ENCODE peak calls at places on chromosomes 4 and X, in ten cellular contexts. One of them, this sample, is unnamed.

GRCh38 chr4:129362685-129363274 is 266.8 kb downstream of the C4orf33 start:
- DNase-seq in psoas muscle: peak; percentile 18
- DNase-seq in DMS53: peak; percentile 77
- DNase-seq in KG1: peak; percentile 22
- DNase-seq in B cell: no peak
- DNase-seq in left cardiac atrium: peak; percentile 52
- DNase-seq in H4: peak; percentile 65
- DNase-seq in stimulated activated naive B cell treated with anti-CD40 and anti-IgM and Interleukin-4, amounts not matched to agents 10 μg/mL and 1 μg/mL and 100 μg/mL, for 72 hours: peak; percentile 9
- DNase-seq in ACHN: peak; percentile 65
- DNase-seq in fibroblast of villous mesenchyme: peak; percentile 74
- DNase-seq in this sample: peak; percentile 44

GRCh38 chr4:145939241-145939640 is 618 bp upstream of the ZNF827 start:
- DNase-seq in DMS53: no peak
- DNase-seq in psoas muscle: no peak
- DNase-seq in B cell: no peak
- DNase-seq in stimulated activated naive B cell treated with anti-CD40 and anti-IgM and Interleukin-4, amounts not matched to agents 10 μg/mL and 1 μg/mL and 100 μg/mL, for 72 hours: no peak
- DNase-seq in fibroblast of villous mesenchyme: no peak
- DNase-seq in H4: no peak
- DNase-seq in ACHN: no peak
- DNase-seq in left cardiac atrium: no peak
- DNase-seq in KG1: no peak
- DNase-seq in this sample: no peak

GRCh38 chr4:15443770-15444169 is 15.9 kb downstream of the C1QTNF7 start:
- DNase-seq in DMS53: no peak
- DNase-seq in H4: no peak
- DNase-seq in ACHN: no peak
- DNase-seq in B cell: no peak
- DNase-seq in fibroblast of villous mesenchyme: no peak
- DNase-seq in stimulated activated naive B cell treated with anti-CD40 and anti-IgM and Interleukin-4, amounts not matched to agents 10 μg/mL and 1 μg/mL and 100 μg/mL, for 72 hours: no peak
- DNase-seq in psoas muscle: no peak
- DNase-seq in left cardiac atrium: no peak
- DNase-seq in KG1: no peak
- DNase-seq in this sample: no peak

GRCh38 chr4:142088906-142089305 is 452.5 kb downstream of the IL15 start:
- DNase-seq in stimulated activated naive B cell treated with anti-CD40 and anti-IgM and Interleukin-4, amounts not matched to agents 10 μg/mL and 1 μg/mL and 100 μg/mL, for 72 hours: no peak
- DNase-seq in H4: no peak
- DNase-seq in B cell: no peak
- DNase-seq in fibroblast of villous mesenchyme: peak; percentile 58
- DNase-seq in ACHN: no peak
- DNase-seq in left cardiac atrium: no peak
- DNase-seq in KG1: no peak
- DNase-seq in DMS53: no peak
- DNase-seq in psoas muscle: no peak
- DNase-seq in this sample: no peak

GRCh38 chr4:154779362-154779947 is 1.6 kb upstream of the RBM46 start:
- DNase-seq in H4: peak; percentile 40
- DNase-seq in psoas muscle: no peak
- DNase-seq in fibroblast of villous mesenchyme: peak; percentile 44
- DNase-seq in KG1: no peak
- DNase-seq in left cardiac atrium: no peak
- DNase-seq in DMS53: peak; percentile 60
- DNase-seq in ACHN: peak; percentile 42
- DNase-seq in stimulated activated naive B cell treated with anti-CD40 and anti-IgM and Interleukin-4, amounts not matched to agents 10 μg/mL and 1 μg/mL and 100 μg/mL, for 72 hours: no peak
- DNase-seq in B cell: no peak
- DNase-seq in this sample: no peak

GRCh38 chr4:10082047-10082446 is 34.6 kb downstream of the WDR1 start:
- DNase-seq in KG1: no peak
- DNase-seq in left cardiac atrium: no peak
- DNase-seq in fibroblast of villous mesenchyme: no peak
- DNase-seq in psoas muscle: no peak
- DNase-seq in DMS53: no peak
- DNase-seq in B cell: no peak
- DNase-seq in ACHN: no peak
- DNase-seq in H4: no peak
- DNase-seq in stimulated activated naive B cell treated with anti-CD40 and anti-IgM and Interleukin-4, amounts not matched to agents 10 μg/mL and 1 μg/mL and 100 μg/mL, for 72 hours: no peak
- DNase-seq in this sample: no peak

GRCh38 chr4:121339307-121339706 is 41.5 kb downstream of the QRFPR start:
- DNase-seq in psoas muscle: no peak
- DNase-seq in B cell: no peak
- DNase-seq in fibroblast of villous mesenchyme: no peak
- DNase-seq in KG1: no peak
- DNase-seq in left cardiac atrium: no peak
- DNase-seq in stimulated activated naive B cell treated with anti-CD40 and anti-IgM and Interleukin-4, amounts not matched to agents 10 μg/mL and 1 μg/mL and 100 μg/mL, for 72 hours: no peak
- DNase-seq in DMS53: no peak
- DNase-seq in ACHN: no peak
- DNase-seq in H4: no peak
- DNase-seq in this sample: no peak

GRCh38 chrX:18026171-18026570 is 165.1 kb upstream of the RAI2 start:
- DNase-seq in H4: no peak
- DNase-seq in B cell: no peak
- DNase-seq in fibroblast of villous mesenchyme: no peak
- DNase-seq in DMS53: peak; percentile 3
- DNase-seq in ACHN: peak; percentile 2
- DNase-seq in psoas muscle: no peak
- DNase-seq in KG1: no peak
- DNase-seq in stimulated activated naive B cell treated with anti-CD40 and anti-IgM and Interleukin-4, amounts not matched to agents 10 μg/mL and 1 μg/mL and 100 μg/mL, for 72 hours: no peak
- DNase-seq in left cardiac atrium: no peak
- DNase-seq in this sample: no peak

GRCh38 chr4:128379860-128380259 is 92.2 kb upstream of the PGRMC2 start:
- DNase-seq in ACHN: peak; percentile 50
- DNase-seq in B cell: no peak
- DNase-seq in left cardiac atrium: peak; percentile 40
- DNase-seq in psoas muscle: peak; percentile 26
- DNase-seq in DMS53: peak; percentile 68
- DNase-seq in fibroblast of villous mesenchyme: peak; percentile 55
- DNase-seq in H4: no peak
- DNase-seq in stimulated activated naive B cell treated with anti-CD40 and anti-IgM and Interleukin-4, amounts not matched to agents 10 μg/mL and 1 μg/mL and 100 μg/mL, for 72 hours: no peak
- DNase-seq in KG1: no peak
- DNase-seq in this sample: no peak

GRCh38 chrX:101602077-101602476 is 15.7 kb downstream of the ARMCX6 start:
- DNase-seq in stimulated activated naive B cell treated with anti-CD40 and anti-IgM and Interleukin-4, amounts not matched to agents 10 μg/mL and 1 μg/mL and 100 μg/mL, for 72 hours: no peak
- DNase-seq in fibroblast of villous mesenchyme: peak; percentile 22
- DNase-seq in B cell: no peak
- DNase-seq in left cardiac atrium: no peak
- DNase-seq in DMS53: no peak
- DNase-seq in H4: no peak
- DNase-seq in ACHN: no peak
- DNase-seq in psoas muscle: no peak
- DNase-seq in KG1: no peak
- DNase-seq in this sample: no peak

GRCh38 chrX:13476384-13476783 is 93.0 kb upstream of the EGFL6 start:
- DNase-seq in KG1: no peak
- DNase-seq in B cell: no peak
- DNase-seq in ACHN: no peak
- DNase-seq in left cardiac atrium: no peak
- DNase-seq in DMS53: no peak
- DNase-seq in stimulated activated naive B cell treated with anti-CD40 and anti-IgM and Interleukin-4, amounts not matched to agents 10 μg/mL and 1 μg/mL and 100 μg/mL, for 72 hours: no peak
- DNase-seq in fibroblast of villous mesenchyme: no peak
- DNase-seq in H4: no peak
- DNase-seq in psoas muscle: no peak
- DNase-seq in this sample: no peak

GRCh38 chr4:76977731-76978350 is 28.3 kb downstream of the SEPTIN11 start:
- DNase-seq in psoas muscle: no peak
- DNase-seq in stimulated activated naive B cell treated with anti-CD40 and anti-IgM and Interleukin-4, amounts not matched to agents 10 μg/mL and 1 μg/mL and 100 μg/mL, for 72 hours: no peak
- DNase-seq in KG1: no peak
- DNase-seq in fibroblast of villous mesenchyme: peak; percentile 76
- DNase-seq in ACHN: peak; percentile 56
- DNase-seq in left cardiac atrium: no peak
- DNase-seq in B cell: no peak
- DNase-seq in DMS53: peak; percentile 20
- DNase-seq in H4: peak; percentile 68
- DNase-seq in this sample: no peak

GRCh38 chrX:3820170-3820569 is 106.7 kb upstream of the PRKX start:
- DNase-seq in KG1: no peak
- DNase-seq in psoas muscle: no peak
- DNase-seq in left cardiac atrium: no peak
- DNase-seq in DMS53: no peak
- DNase-seq in fibroblast of villous mesenchyme: peak; percentile 77
- DNase-seq in H4: peak; percentile 14
- DNase-seq in ACHN: peak; percentile 7
- DNase-seq in stimulated activated naive B cell treated with anti-CD40 and anti-IgM and Interleukin-4, amounts not matched to agents 10 μg/mL and 1 μg/mL and 100 μg/mL, for 72 hours: no peak
- DNase-seq in B cell: no peak
- DNase-seq in this sample: no peak

GRCh38 chrX:10282490-10282889 is 125.7 kb downstream of the CLCN4 start:
- DNase-seq in left cardiac atrium: no peak
- DNase-seq in KG1: no peak
- DNase-seq in psoas muscle: no peak
- DNase-seq in DMS53: no peak
- DNase-seq in ACHN: no peak
- DNase-seq in H4: no peak
- DNase-seq in stimulated activated naive B cell treated with anti-CD40 and anti-IgM and Interleukin-4, amounts not matched to agents 10 μg/mL and 1 μg/mL and 100 μg/mL, for 72 hours: no peak
- DNase-seq in B cell: no peak
- DNase-seq in fibroblast of villous mesenchyme: no peak
- DNase-seq in this sample: no peak

GRCh38 chr4:128573781-128574508 is 235.6 kb upstream of the JADE1 start:
- DNase-seq in ACHN: peak; percentile 98
- DNase-seq in stimulated activated naive B cell treated with anti-CD40 and anti-IgM and Interleukin-4, amounts not matched to agents 10 μg/mL and 1 μg/mL and 100 μg/mL, for 72 hours: no peak
- DNase-seq in KG1: no peak
- DNase-seq in left cardiac atrium: no peak
- DNase-seq in H4: no peak
- DNase-seq in DMS53: peak; percentile 5
- DNase-seq in fibroblast of villous mesenchyme: peak; percentile 65
- DNase-seq in B cell: no peak
- DNase-seq in psoas muscle: no peak
- DNase-seq in this sample: no peak

GRCh38 chr4:113760852-113761681 is 471 bp downstream of the CAMK2D start:
- DNase-seq in ACHN: peak; percentile 60
- DNase-seq in DMS53: peak; percentile 90
- DNase-seq in left cardiac atrium: peak; percentile 86
- DNase-seq in H4: peak; percentile 51
- DNase-seq in psoas muscle: peak; percentile 87
- DNase-seq in B cell: peak; percentile 59
- DNase-seq in stimulated activated naive B cell treated with anti-CD40 and anti-IgM and Interleukin-4, amounts not matched to agents 10 μg/mL and 1 μg/mL and 100 μg/mL, for 72 hours: peak; percentile 47
- DNase-seq in KG1: no peak
- DNase-seq in fibroblast of villous mesenchyme: peak; percentile 85
- DNase-seq in this sample: no peak

GRCh38 chr4:152408514-152409327 is 127.2 kb downstream of the FBXW7 start:
- DNase-seq in ACHN: peak; percentile 53
- DNase-seq in psoas muscle: no peak
- DNase-seq in left cardiac atrium: no peak
- DNase-seq in fibroblast of villous mesenchyme: peak; percentile 57
- DNase-seq in B cell: no peak
- DNase-seq in H4: peak; percentile 16
- DNase-seq in stimulated activated naive B cell treated with anti-CD40 and anti-IgM and Interleukin-4, amounts not matched to agents 10 μg/mL and 1 μg/mL and 100 μg/mL, for 72 hours: no peak
- DNase-seq in KG1: peak; percentile 3
- DNase-seq in DMS53: peak; percentile 68
- DNase-seq in this sample: no peak

GRCh38 chr4:48960988-48961635 is 25.0 kb upstream of the CWH43 start:
- DNase-seq in ACHN: no peak
- DNase-seq in DMS53: peak; percentile 86
- DNase-seq in stimulated activated naive B cell treated with anti-CD40 and anti-IgM and Interleukin-4, amounts not matched to agents 10 μg/mL and 1 μg/mL and 100 μg/mL, for 72 hours: no peak
- DNase-seq in KG1: no peak
- DNase-seq in left cardiac atrium: no peak
- DNase-seq in psoas muscle: no peak
- DNase-seq in fibroblast of villous mesenchyme: no peak
- DNase-seq in B cell: no peak
- DNase-seq in H4: no peak
- DNase-seq in this sample: no peak

GRCh38 chrX:152895724-152896420 is 2.0 kb upstream of the ZNF185 start:
- DNase-seq in B cell: no peak
- DNase-seq in fibroblast of villous mesenchyme: no peak
- DNase-seq in KG1: no peak
- DNase-seq in H4: no peak
- DNase-seq in left cardiac atrium: no peak
- DNase-seq in stimulated activated naive B cell treated with anti-CD40 and anti-IgM and Interleukin-4, amounts not matched to agents 10 μg/mL and 1 μg/mL and 100 μg/mL, for 72 hours: no peak
- DNase-seq in ACHN: no peak
- DNase-seq in DMS53: peak; percentile 27
- DNase-seq in psoas muscle: no peak
- DNase-seq in this sample: no peak

GRCh38 chr4:17447675-17448298 is 64.1 kb downstream of the QDPR start:
- DNase-seq in stimulated activated naive B cell treated with anti-CD40 and anti-IgM and Interleukin-4, amounts not matched to agents 10 μg/mL and 1 μg/mL and 100 μg/mL, for 72 hours: peak; percentile 24
- DNase-seq in left cardiac atrium: no peak
- DNase-seq in ACHN: peak; percentile 68
- DNase-seq in fibroblast of villous mesenchyme: peak; percentile 80
- DNase-seq in psoas muscle: no peak
- DNase-seq in KG1: peak; percentile 39
- DNase-seq in B cell: no peak
- DNase-seq in DMS53: peak; percentile 85
- DNase-seq in H4: peak; percentile 79
- DNase-seq in this sample: peak; percentile 57

GRCh38 chr4:1599491-1600210 is 84.5 kb downstream of the FAM53A start:
- DNase-seq in B cell: no peak
- DNase-seq in ACHN: no peak
- DNase-seq in DMS53: no peak
- DNase-seq in KG1: no peak
- DNase-seq in H4: no peak
- DNase-seq in stimulated activated naive B cell treated with anti-CD40 and anti-IgM and Interleukin-4, amounts not matched to agents 10 μg/mL and 1 μg/mL and 100 μg/mL, for 72 hours: no peak
- DNase-seq in psoas muscle: no peak
- DNase-seq in left cardiac atrium: peak; percentile 16
- DNase-seq in fibroblast of villous mesenchyme: no peak
- DNase-seq in this sample: no peak

GRCh38 chrX:11704725-11705495 is 39.2 kb upstream of the ARHGAP6 start:
- DNase-seq in ACHN: no peak
- DNase-seq in stimulated activated naive B cell treated with anti-CD40 and anti-IgM and Interleukin-4, amounts not matched to agents 10 μg/mL and 1 μg/mL and 100 μg/mL, for 72 hours: no peak
- DNase-seq in fibroblast of villous mesenchyme: peak; percentile 3
- DNase-seq in KG1: no peak
- DNase-seq in B cell: no peak
- DNase-seq in H4: peak; percentile 13
- DNase-seq in left cardiac atrium: no peak
- DNase-seq in DMS53: peak; percentile 17
- DNase-seq in psoas muscle: no peak
- DNase-seq in this sample: no peak

GRCh38 chr4:14091966-14092365 is 464.4 kb upstream of the BOD1L1 start:
- DNase-seq in psoas muscle: no peak
- DNase-seq in KG1: no peak
- DNase-seq in B cell: no peak
- DNase-seq in ACHN: no peak
- DNase-seq in fibroblast of villous mesenchyme: no peak
- DNase-seq in H4: no peak
- DNase-seq in DMS53: no peak
- DNase-seq in stimulated activated naive B cell treated with anti-CD40 and anti-IgM and Interleukin-4, amounts not matched to agents 10 μg/mL and 1 μg/mL and 100 μg/mL, for 72 hours: no peak
- DNase-seq in left cardiac atrium: no peak
- DNase-seq in this sample: no peak

GRCh38 chr4:41323706-41324105 is 67.0 kb downstream of the UCHL1 start:
- DNase-seq in stimulated activated naive B cell treated with anti-CD40 and anti-IgM and Interleukin-4, amounts not matched to agents 10 μg/mL and 1 μg/mL and 100 μg/mL, for 72 hours: no peak
- DNase-seq in H4: no peak
- DNase-seq in fibroblast of villous mesenchyme: peak; percentile 38
- DNase-seq in left cardiac atrium: no peak
- DNase-seq in psoas muscle: no peak
- DNase-seq in B cell: no peak
- DNase-seq in DMS53: peak; percentile 60
- DNase-seq in KG1: no peak
- DNase-seq in ACHN: no peak
- DNase-seq in this sample: no peak

GRCh38 chrX:67583171-67583570 is 39.4 kb downstream of the AR start:
- DNase-seq in psoas muscle: no peak
- DNase-seq in H4: no peak
- DNase-seq in KG1: no peak
- DNase-seq in B cell: no peak
- DNase-seq in fibroblast of villous mesenchyme: no peak
- DNase-seq in DMS53: no peak
- DNase-seq in left cardiac atrium: no peak
- DNase-seq in ACHN: no peak
- DNase-seq in stimulated activated naive B cell treated with anti-CD40 and anti-IgM and Interleukin-4, amounts not matched to agents 10 μg/mL and 1 μg/mL and 100 μg/mL, for 72 hours: no peak
- DNase-seq in this sample: no peak

GRCh38 chrX:1592128-1592862 is 891 bp downstream of the AKAP17A start:
- DNase-seq in fibroblast of villous mesenchyme: peak; percentile 60
- DNase-seq in H4: no peak
- DNase-seq in KG1: no peak
- DNase-seq in DMS53: peak; percentile 5
- DNase-seq in ACHN: no peak
- DNase-seq in left cardiac atrium: no peak
- DNase-seq in stimulated activated naive B cell treated with anti-CD40 and anti-IgM and Interleukin-4, amounts not matched to agents 10 μg/mL and 1 μg/mL and 100 μg/mL, for 72 hours: no peak
- DNase-seq in B cell: no peak
- DNase-seq in psoas muscle: no peak
- DNase-seq in this sample: no peak

GRCh38 chr4:34720563-34720962 is 1523.8 kb downstream of the ARAP2 start:
- DNase-seq in psoas muscle: no peak
- DNase-seq in ACHN: peak; percentile 46
- DNase-seq in H4: peak; percentile 67
- DNase-seq in stimulated activated naive B cell treated with anti-CD40 and anti-IgM and Interleukin-4, amounts not matched to agents 10 μg/mL and 1 μg/mL and 100 μg/mL, for 72 hours: no peak
- DNase-seq in left cardiac atrium: no peak
- DNase-seq in DMS53: peak; percentile 79
- DNase-seq in B cell: no peak
- DNase-seq in fibroblast of villous mesenchyme: peak; percentile 54
- DNase-seq in KG1: no peak
- DNase-seq in this sample: no peak

GRCh38 chr4:115871596-115871995 is 758.2 kb upstream of the NDST4 start:
- DNase-seq in psoas muscle: no peak
- DNase-seq in DMS53: no peak
- DNase-seq in stimulated activated naive B cell treated with anti-CD40 and anti-IgM and Interleukin-4, amounts not matched to agents 10 μg/mL and 1 μg/mL and 100 μg/mL, for 72 hours: no peak
- DNase-seq in H4: no peak
- DNase-seq in fibroblast of villous mesenchyme: no peak
- DNase-seq in ACHN: no peak
- DNase-seq in KG1: no peak
- DNase-seq in B cell: no peak
- DNase-seq in left cardiac atrium: no peak
- DNase-seq in this sample: no peak